ENCODE peak calls at places on chromosome X, in four cellular contexts. One of them, this sample, is unnamed.

GRCh38 chrX:77788050-77788449 is 2.0 kb upstream of the ATRX start:
- DNase-seq in GM12878: no peak
- DNase-seq in HepG2: peak
- DNase-seq in WTC11: no peak
- DNase-seq in this sample: no peak

GRCh38 chrX:11555759-11556158 is 110.0 kb downstream of the ARHGAP6 start:
- DNase-seq in WTC11: no peak
- DNase-seq in HepG2: peak
- DNase-seq in GM12878: no peak
- DNase-seq in this sample: no peak

GRCh38 chrX:72705111-72705510 is 9.0 kb downstream of the PHKA1 start:
- DNase-seq in GM12878: no peak
- DNase-seq in WTC11: no peak
- DNase-seq in HepG2: no peak
- DNase-seq in this sample: no peak

GRCh38 chrX:13418126-13419091 is 98.6 kb upstream of the ATXN3L start:
- DNase-seq in GM12878: no peak
- DNase-seq in HepG2: no peak
- DNase-seq in WTC11: no peak
- DNase-seq in this sample: no peak

GRCh38 chrX:63764946-63765345 is 20.1 kb downstream of the ARHGEF9 start:
- DNase-seq in HepG2: no peak
- DNase-seq in GM12878: no peak
- DNase-seq in WTC11: no peak
- DNase-seq in this sample: no peak

GRCh38 chrX:69317721-69318120 is 152.5 kb upstream of the PJA1 start:
- DNase-seq in GM12878: no peak
- DNase-seq in WTC11: no peak
- DNase-seq in HepG2: no peak
- DNase-seq in this sample: no peak

GRCh38 chrX:68084765-68085164 is 348.5 kb downstream of the OPHN1 start:
- DNase-seq in GM12878: no peak
- DNase-seq in HepG2: no peak
- DNase-seq in WTC11: no peak
- DNase-seq in this sample: no peak

GRCh38 chrX:71253253-71254091 is 468 bp downstream of the ZMYM3 start:
- DNase-seq in GM12878: no peak
- DNase-seq in WTC11: peak
- DNase-seq in HepG2: peak
- DNase-seq in this sample: peak

GRCh38 chrX:49934148-49934547 is 11.8 kb downstream of the CLCN5 start:
- DNase-seq in HepG2: no peak
- DNase-seq in GM12878: no peak
- DNase-seq in WTC11: no peak
- DNase-seq in this sample: no peak

GRCh38 chrX:2642791-2643190 is 48.3 kb upstream of the CD99 start:
- DNase-seq in WTC11: no peak
- DNase-seq in GM12878: no peak
- DNase-seq in HepG2: no peak
- DNase-seq in this sample: no peak

GRCh38 chrX:106734827-106735226 is 8.3 kb downstream of the RNF128 start:
- DNase-seq in HepG2: peak
- DNase-seq in WTC11: no peak
- DNase-seq in GM12878: no peak
- DNase-seq in this sample: no peak

GRCh38 chrX:63656871-63657580 is 128.0 kb downstream of the ARHGEF9 start:
- DNase-seq in HepG2: no peak
- DNase-seq in WTC11: no peak
- DNase-seq in GM12878: no peak
- DNase-seq in this sample: no peak

GRCh38 chrX:95666056-95666455 is 1018.6 kb upstream of the DIAPH2 start:
- DNase-seq in GM12878: no peak
- DNase-seq in HepG2: no peak
- DNase-seq in WTC11: no peak
- DNase-seq in this sample: no peak

GRCh38 chrX:10467793-10468192 is 152.6 kb downstream of the MID1 start:
- DNase-seq in HepG2: no peak
- DNase-seq in WTC11: no peak
- DNase-seq in GM12878: no peak
- DNase-seq in this sample: no peak

GRCh38 chrX:46408553-46409407 is 136.4 kb downstream of the ZNF674 start:
- DNase-seq in GM12878: peak
- DNase-seq in WTC11: peak
- DNase-seq in HepG2: peak
- DNase-seq in this sample: peak

GRCh38 chrX:109848451-109849050 is 115.5 kb upstream of the ACSL4 start:
- DNase-seq in HepG2: peak
- DNase-seq in GM12878: no peak
- DNase-seq in WTC11: no peak
- DNase-seq in this sample: peak

GRCh38 chrX:65601530-65602281 is 65.7 kb upstream of the MSN start:
- DNase-seq in WTC11: no peak
- DNase-seq in HepG2: peak
- DNase-seq in GM12878: no peak
- DNase-seq in this sample: no peak

GRCh38 chrX:24396236-24396929 is 35.9 kb downstream of the SUPT20HL1 start:
- DNase-seq in HepG2: no peak
- DNase-seq in GM12878: no peak
- DNase-seq in WTC11: no peak
- DNase-seq in this sample: no peak

GRCh38 chrX:72258174-72258573 is 18.9 kb downstream of the RPS4X start:
- DNase-seq in WTC11: no peak
- DNase-seq in GM12878: no peak
- DNase-seq in HepG2: peak
- DNase-seq in this sample: peak

GRCh38 chrX:119075271-119075670 is 2.5 kb downstream of the CT47C1 start:
- DNase-seq in HepG2: no peak
- DNase-seq in GM12878: no peak
- DNase-seq in WTC11: no peak
- DNase-seq in this sample: no peak

GRCh38 chrX:15299945-15300851 is 15.2 kb downstream of the ASB11 start:
- DNase-seq in GM12878: no peak
- DNase-seq in WTC11: no peak
- DNase-seq in HepG2: peak
- DNase-seq in this sample: peak

GRCh38 chrX:2401201-2401589 is 99.6 kb downstream of the DHRSX start:
- DNase-seq in GM12878: no peak
- DNase-seq in WTC11: no peak
- DNase-seq in HepG2: no peak
- DNase-seq in this sample: no peak

GRCh38 chrX:26522501-26522900 is 306.5 kb downstream of the MAGEB5 start:
- DNase-seq in WTC11: no peak
- DNase-seq in GM12878: no peak
- DNase-seq in HepG2: no peak
- DNase-seq in this sample: no peak
- TF ChIP-seq NR2C2 in WTC11: no peak
- TF ChIP-seq NR2C2 in GM12878: no peak
- TF ChIP-seq NR2C2 in HepG2: no peak
- TF ChIP-seq NR2C2 in this sample: no peak

DNA sequence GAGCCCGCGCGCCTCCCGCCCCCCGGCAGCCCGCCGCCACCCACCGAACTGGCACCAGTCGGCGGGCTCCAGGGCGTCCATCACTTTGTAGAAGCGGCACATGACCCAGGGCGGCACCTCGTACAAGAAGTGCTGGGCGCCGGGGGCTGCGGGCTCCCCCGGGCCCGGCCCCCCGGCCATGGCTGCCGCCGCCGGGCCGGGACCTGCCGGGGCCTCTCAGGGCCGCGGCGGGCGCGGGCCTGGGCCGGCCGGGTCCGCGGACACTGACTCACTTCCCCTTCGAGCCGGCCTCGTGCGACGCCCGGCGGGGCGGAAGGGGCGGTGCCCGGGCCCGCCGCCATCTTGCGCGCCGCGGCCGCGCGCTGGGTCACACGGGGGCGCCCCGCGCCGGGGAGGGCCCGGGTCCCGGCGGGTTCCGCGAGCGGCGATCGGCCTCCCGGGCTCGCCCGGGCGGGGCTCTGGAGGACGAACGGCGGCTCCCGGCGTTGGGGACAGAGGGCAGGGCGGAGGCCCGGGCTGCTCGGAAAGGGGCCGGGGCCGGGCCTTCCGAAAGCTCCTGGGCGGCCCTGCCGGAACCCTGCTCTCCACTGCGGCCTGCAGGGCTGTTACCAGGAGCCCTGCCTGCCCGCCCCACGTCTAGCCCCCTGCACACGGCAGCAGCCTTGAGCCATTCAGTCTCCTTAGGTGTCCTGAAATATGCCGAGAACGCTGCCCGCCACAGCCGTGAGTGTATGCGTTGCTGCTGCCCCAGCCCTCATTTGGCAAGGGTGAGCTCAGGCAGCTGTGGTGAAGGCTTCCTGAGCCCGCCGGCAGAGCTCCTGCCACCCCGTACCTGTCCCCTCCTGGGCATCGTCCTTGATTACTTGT is at the start of gene IRAK1:
- DNase-seq in GM12878: no peak
- DNase-seq in HepG2: no peak
- DNase-seq in WTC11: peak
- DNase-seq in this sample: peak
- TF ChIP-seq NR2C2 in GM12878: no peak
- TF ChIP-seq NR2C2 in HepG2: no peak
- TF ChIP-seq NR2C2 in WTC11: no peak
- TF ChIP-seq NR2C2 in this sample: peak

DNA sequence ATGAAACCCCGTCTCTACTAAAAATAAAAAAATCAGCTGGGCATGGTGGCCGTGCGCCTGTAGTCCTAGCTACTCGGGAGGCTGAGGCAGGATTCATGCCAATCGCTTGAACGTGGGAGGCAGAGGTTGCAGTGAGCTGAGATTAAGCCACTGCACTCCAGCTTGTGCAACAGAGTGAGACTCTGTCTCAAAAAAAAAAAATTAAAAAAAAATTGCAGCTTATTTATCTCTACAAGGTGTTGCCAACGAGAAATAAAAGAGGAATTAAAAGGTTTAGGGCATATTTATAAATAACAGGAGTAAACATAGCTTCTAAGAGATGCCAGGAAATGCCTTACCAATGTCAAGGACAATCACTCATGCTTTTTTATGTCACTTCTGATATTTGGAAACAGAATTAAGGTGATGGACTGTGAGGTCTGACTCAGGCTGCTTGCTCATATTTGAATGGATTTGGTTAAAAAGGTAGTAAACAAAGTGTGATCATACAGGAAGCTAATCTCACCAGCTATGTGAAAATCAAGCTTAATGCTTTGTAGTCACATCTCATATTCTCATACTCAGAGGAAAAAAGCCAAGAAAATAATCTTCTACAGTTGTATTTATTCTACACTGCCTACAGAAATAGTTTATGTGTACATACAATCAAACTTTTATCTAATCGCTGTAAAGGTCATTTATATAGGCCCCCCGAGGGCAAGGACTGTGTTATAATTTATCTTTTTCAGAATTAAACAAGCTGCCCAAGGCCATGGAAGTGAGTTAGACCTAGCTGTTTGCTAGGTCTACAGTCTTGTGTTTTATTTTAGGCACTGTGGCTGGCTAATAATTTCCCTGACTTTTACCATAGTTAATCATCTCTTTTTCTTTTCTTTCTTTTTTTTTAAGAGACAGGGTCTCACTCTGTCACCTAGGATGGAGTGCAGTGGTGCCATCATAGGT is 61.1 kb upstream of the RBMX start:
- DNase-seq in GM12878: no peak
- DNase-seq in HepG2: no peak
- DNase-seq in WTC11: no peak
- DNase-seq in this sample: no peak
- TF ChIP-seq NR2C2 in GM12878: no peak
- TF ChIP-seq NR2C2 in HepG2: no peak
- TF ChIP-seq NR2C2 in WTC11: no peak
- TF ChIP-seq NR2C2 in this sample: no peak

DNA sequence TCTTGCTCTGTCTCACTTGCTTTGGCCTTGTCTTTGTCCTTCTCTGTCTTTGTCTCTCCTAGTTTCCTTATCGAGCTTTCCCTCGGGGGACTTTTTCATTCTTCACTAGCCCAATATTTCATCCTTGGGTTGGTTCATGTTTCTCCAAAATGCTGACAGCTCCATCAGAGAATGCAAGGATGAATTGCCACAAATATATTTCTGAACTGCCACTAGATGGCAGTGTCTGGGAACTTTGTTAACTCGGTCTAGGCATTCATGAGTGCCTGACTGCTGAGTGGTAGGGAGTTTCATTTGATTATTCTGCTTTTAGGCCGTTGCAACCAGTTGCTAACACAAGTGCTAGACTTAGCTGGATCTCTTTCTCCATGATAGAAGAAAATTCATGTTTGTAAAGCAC is 73.5 kb upstream of the RAP2C start:
- DNase-seq in WTC11: no peak
- DNase-seq in GM12878: peak
- DNase-seq in HepG2: peak
- DNase-seq in this sample: peak
- TF ChIP-seq NR2C2 in WTC11: no peak
- TF ChIP-seq NR2C2 in GM12878: no peak
- TF ChIP-seq NR2C2 in HepG2: no peak
- TF ChIP-seq NR2C2 in this sample: no peak

GRCh38 chrX:47637546-47638195 is 7.9 kb upstream of the CFP start:
- DNase-seq in GM12878: no peak
- DNase-seq in WTC11: peak
- DNase-seq in HepG2: no peak
- DNase-seq in this sample: no peak
- TF ChIP-seq NR2C2 in GM12878: no peak
- TF ChIP-seq NR2C2 in WTC11: no peak
- TF ChIP-seq NR2C2 in HepG2: no peak
- TF ChIP-seq NR2C2 in this sample: no peak

This sample was measured in K562.